ENCODE peak calls at places on chromosomes 3 and 15, in seven cellular contexts. P is germinal center, L is ureter, Z is mesenteric fat pad, I is AG09319, C is EH, A is T-helper 1 cell. H is an unnamed sample.

GRCh38 chr3:33019981-33020380 is 68.5 kb downstream of the CCR4 start:
- DNase-seq in L (no peak), A (no peak), P (no peak), Z (no peak), C (no peak), I (no peak), H (no peak)

GRCh38 chr3:114411292-114411691 is 117.5 kb downstream of the TIGIT start:
- DNase-seq in A (no peak), P (no peak), L (no peak), Z (no peak), I (peak; percentile 57), C (peak; percentile 83), H (peak; percentile 44)

GRCh38 chr3:57080171-57080570 is 19.7 kb downstream of the SPATA12 start:
- DNase-seq in I (no peak), C (no peak), P (no peak), Z (no peak), L (no peak), A (no peak), H (no peak)

GRCh38 chr3:164450276-164450905 is 627.9 kb downstream of the SI start:
- DNase-seq in A (no peak), I (no peak), P (no peak), C (peak; percentile 24), Z (no peak), L (no peak), H (no peak)

GRCh38 chr3:123584284-123584987 is 417 bp downstream of the HACD2 start:
- DNase-seq in I (no peak), L (peak; percentile 61), P (peak; percentile 55), C (peak; percentile 52), Z (no peak), A (peak; percentile 1), H (no peak)

GRCh38 chr3:176651622-176652021 is 545.7 kb downstream of the TBL1XR1 start:
- DNase-seq in P (no peak), I (no peak), L (no peak), Z (no peak), C (peak; percentile 17), A (no peak), H (no peak)

GRCh38 chr3:155034786-155035185 is 45.3 kb upstream of the MME start:
- DNase-seq in Z (no peak), L (no peak), C (no peak), P (no peak), A (no peak), I (no peak), H (no peak)

GRCh38 chr15:67105065-67105951 is 39.9 kb downstream of the SMAD3 start:
- DNase-seq in A (no peak), L (peak; percentile 78), P (no peak), C (peak; percentile 100), I (peak; percentile 91), Z (no peak), H (peak; percentile 99)

GRCh38 chr3:148146947-148147346 is 550.8 kb upstream of the AGTR1 start:
- DNase-seq in L (peak; percentile 53), Z (no peak), A (no peak), I (no peak), C (peak; percentile 58), P (no peak), H (peak; percentile 79)

GRCh38 chr15:78910836-78911235 is 34.0 kb downstream of the CTSH start:
- DNase-seq in P (no peak), I (no peak), A (no peak), C (no peak), L (no peak), Z (no peak), H (no peak)

GRCh38 chr3:64238971-64239667 is 13.9 kb upstream of the PRICKLE2 start:
- DNase-seq in L (peak; percentile 76), A (no peak), C (peak; percentile 99), Z (no peak), I (peak; percentile 84), P (no peak), H (peak; percentile 98)

GRCh38 chr3:107208100-107208499 is 169.1 kb upstream of the CCDC54 start:
- DNase-seq in Z (no peak), C (peak; percentile 98), L (peak; percentile 54), P (no peak), A (no peak), I (peak; percentile 84), H (peak; percentile 100)

GRCh38 chr15:74676801-74677200 is 19.0 kb downstream of the EDC3 start:
- DNase-seq in A (no peak), L (no peak), I (no peak), C (no peak), P (no peak), Z (no peak), H (no peak)

GRCh38 chr15:60964527-60964926 is 264.6 kb downstream of the RORA start:
- DNase-seq in L (no peak), Z (no peak), C (no peak), P (no peak), I (no peak), A (no peak), H (no peak)

GRCh38 chr3:186596568-186597287 is 16.1 kb upstream of the AHSG start:
- DNase-seq in A (no peak), L (no peak), P (no peak), C (peak; percentile 13), Z (no peak), I (no peak), H (peak; percentile 60)

GRCh38 chr3:124053871-124054270 is 61.9 kb upstream of the ROPN1 start:
- DNase-seq in L (no peak), I (no peak), A (no peak), Z (no peak), C (no peak), P (no peak), H (no peak)

GRCh38 chr3:57434041-57434440 is 110.1 kb downstream of the DNAH12 start:
- DNase-seq in L (no peak), I (no peak), C (peak; percentile 23), A (no peak), P (no peak), Z (no peak), H (peak; percentile 49)

GRCh38 chr3:97815149-97815917 is 6.5 kb upstream of the CRYBG3 start:
- DNase-seq in I (no peak), P (no peak), Z (no peak), L (no peak), C (peak; percentile 19), A (no peak), H (no peak)

GRCh38 chr3:167973046-167973445 is 122.7 kb downstream of the GOLIM4 start:
- DNase-seq in P (no peak), Z (no peak), I (no peak), L (no peak), A (no peak), C (no peak), H (no peak)

GRCh38 chr15:74243431-74243830 is 7.3 kb downstream of the CCDC33 start:
- DNase-seq in C (no peak), I (no peak), A (no peak), L (no peak), P (no peak), Z (no peak), H (no peak)

GRCh38 chr3:27349832-27350231 is 19.4 kb downstream of the NEK10 start:
- DNase-seq in Z (no peak), P (no peak), A (no peak), L (peak; percentile 69), I (no peak), C (no peak), H (no peak)

GRCh38 chr3:109943181-109943580 is 605.8 kb upstream of the DPPA4 start:
- DNase-seq in L (no peak), P (no peak), C (peak; percentile 13), A (no peak), Z (no peak), I (peak; percentile 79), H (no peak)

GRCh38 chr3:166282931-166283330 is 445.7 kb upstream of the BCHE start:
- DNase-seq in I (no peak), C (no peak), P (no peak), L (no peak), Z (no peak), A (no peak), H (no peak)

GRCh38 chr3:60989893-60990740 is 261.1 kb downstream of the FHIT start:
- DNase-seq in L (no peak), A (no peak), P (no peak), I (no peak), C (no peak), Z (no peak), H (no peak)

GRCh38 chr3:140093742-140094141 is 158.8 kb downstream of the CLSTN2 start:
- DNase-seq in P (no peak), I (peak; percentile 39), Z (no peak), A (no peak), C (peak; percentile 57), L (peak; percentile 66), H (peak; percentile 48)

H was measured in fibroblast of lung.